ENCODE peak calls at places on chromosomes 16 and 17, in seven cellular contexts. D is H7, W is small intestine, J is AG04450, E is Right ventricle myocardium superior, Z is ELR, O is NCI-H1417. V is an unnamed sample.
A peak's percentile ranks its signal among the peaks of the same experiment; 100 is the strongest.

GRCh38 chr17:45734598-45734997 is 49.5 kb upstream of the CRHR1 start:
- DNase-seq in W (no peak), D (no peak), J (no peak), Z (no peak), E (no peak), O (no peak), V (no peak)

GRCh38 chr16:19654147-19654546 is 63.9 kb downstream of the KNOP1 start:
- DNase-seq in E (no peak), O (no peak), J (no peak), Z (no peak), D (no peak), W (no peak), V (no peak)

GRCh38 chr16:4574919-4575705 is 19.0 kb downstream of the C16orf96 start:
- DNase-seq in W (no peak), J (no peak), E (no peak), O (no peak), Z (no peak), D (peak; percentile 81), V (no peak)

GRCh38 chr17:358491-359133 is 6.0 kb upstream of the RPH3AL start:
- DNase-seq in D (peak; percentile 52), W (no peak), O (no peak), Z (no peak), J (no peak), E (no peak), V (no peak)

GRCh38 chr17:79946352-79947231 is 89.1 kb downstream of the TBC1D16 start:
- DNase-seq in Z (no peak), W (no peak), J (no peak), D (peak; percentile 43), E (peak; percentile 38), O (no peak), V (no peak)

GRCh38 chr17:55273579-55274370 is 9.0 kb downstream of the HLF start:
- DNase-seq in E (peak; percentile 85), O (no peak), J (no peak), Z (no peak), W (peak; percentile 19), D (no peak), V (no peak)

GRCh38 chr16:29974291-29975133 is 844 bp downstream of the TAOK2 start:
- DNase-seq in D (peak; percentile 90), O (peak; percentile 46), E (peak; percentile 64), W (peak; percentile 24), Z (peak; percentile 34), J (no peak), V (no peak)

GRCh38 chr16:2526135-2526534 is 5.1 kb downstream of the CEMP1 start:
- DNase-seq in Z (no peak), W (no peak), D (no peak), E (peak; percentile 26), O (no peak), J (no peak), V (no peak)

GRCh38 chr17:40313660-40314556 is 4.9 kb downstream of the RARA start:
- DNase-seq in W (no peak), O (peak; percentile 83), D (peak; percentile 61), E (no peak), Z (no peak), J (no peak), V (no peak)